ENCODE peak calls at places on chromosomes 6 and 20, in eight cellular contexts. N is GM23248, D is OCI-LY7, H is PC-9, L is PC-3, I is hepatocyte, Y is HCT116, P is Karpas-422. W is an unnamed sample.
A peak's percentile ranks its signal among the peaks of the same experiment; 100 is the strongest.

GRCh38 chr6:157652601-157653363 is 170.3 kb upstream of the SNX9 start:
- DNase-seq in P (no peak), Y (no peak), N (no peak), L (no peak), H (no peak), D (no peak), I (no peak), W (no peak)

GRCh38 chr6:37980222-37980595 is 160.7 kb downstream of the ZFAND3 start:
- DNase-seq in H (no peak), L (no peak), Y (no peak), N (no peak), D (no peak), I (no peak), P (no peak), W (no peak)

GRCh38 chr20:2403291-2404052 is 22.8 kb downstream of the TGM6 start:
- DNase-seq in P (no peak), N (no peak), L (no peak), Y (no peak), D (no peak), H (no peak), I (no peak), W (no peak)

GRCh38 chr20:7959484-7959883 is 19.2 kb upstream of the HAO1 start:
- DNase-seq in L (no peak), D (no peak), I (no peak), N (no peak), Y (no peak), P (no peak), H (no peak), W (no peak)

GRCh38 chr6:45896783-45897441 is 118.7 kb downstream of the CLIC5 start:
- DNase-seq in P (no peak), D (no peak), Y (no peak), N (peak; percentile 83), H (no peak), I (no peak), L (no peak), W (peak; percentile 63)

GRCh38 chr6:38283734-38284362 is 355.9 kb downstream of the BTBD9 start:
- DNase-seq in L (peak; percentile 98), P (no peak), Y (peak; percentile 85), D (no peak), I (no peak), N (peak; percentile 27), H (no peak), W (no peak)

GRCh38 chr20:50421356-50422340 is 88.5 kb upstream of the PTPN1 start:
- DNase-seq in H (no peak), I (no peak), N (no peak), P (no peak), Y (no peak), D (no peak), L (no peak), W (no peak)

GRCh38 chr6:105135056-105135455 is 44.8 kb downstream of the POPDC3 start:
- DNase-seq in L (peak; percentile 3), P (no peak), I (no peak), N (peak; percentile 57), Y (no peak), D (no peak), H (no peak), W (no peak)

GRCh38 chr6:27451660-27452390 is 21.1 kb downstream of the ZNF184 start:
- DNase-seq in N (no peak), L (no peak), Y (no peak), H (no peak), P (no peak), D (no peak), I (no peak), W (no peak)
- H3K9me3 ChIP-seq in N (peaks cover 10% of the 10 kb centered on the region), L (peaks cover 89% of the 10 kb centered on the region), Y (peaks cover 74% of the 10 kb centered on the region), H (peaks cover 80% of the 10 kb centered on the region), P (peaks cover 66% of the 10 kb centered on the region), D (peaks cover 86% of the 10 kb centered on the region), I (peaks cover 85% of the 10 kb centered on the region), W (peaks cover 5% of the 10 kb centered on the region)

GRCh38 chr6:29617782-29618557 is 15.0 kb downstream of the GABBR1 start:
- DNase-seq in D (peak; percentile 18), Y (no peak), H (no peak), N (no peak), I (no peak), P (peak; percentile 61), L (no peak), W (no peak)

GRCh38 chr6:29624520-29624961 is 8.4 kb downstream of the GABBR1 start:
- DNase-seq in I (no peak), L (no peak), N (no peak), Y (no peak), D (no peak), H (no peak), P (no peak), W (no peak)

GRCh38 chr6:29620629-29621028 is 12.4 kb downstream of the GABBR1 start:
- DNase-seq in D (no peak), Y (no peak), I (no peak), H (no peak), L (no peak), N (no peak), P (no peak), W (no peak)

GRCh38 chr6:29625337-29625930 is 7.5 kb downstream of the GABBR1 start:
- DNase-seq in L (no peak), I (no peak), N (no peak), H (no peak), Y (no peak), D (no peak), P (no peak), W (no peak)

DNA sequence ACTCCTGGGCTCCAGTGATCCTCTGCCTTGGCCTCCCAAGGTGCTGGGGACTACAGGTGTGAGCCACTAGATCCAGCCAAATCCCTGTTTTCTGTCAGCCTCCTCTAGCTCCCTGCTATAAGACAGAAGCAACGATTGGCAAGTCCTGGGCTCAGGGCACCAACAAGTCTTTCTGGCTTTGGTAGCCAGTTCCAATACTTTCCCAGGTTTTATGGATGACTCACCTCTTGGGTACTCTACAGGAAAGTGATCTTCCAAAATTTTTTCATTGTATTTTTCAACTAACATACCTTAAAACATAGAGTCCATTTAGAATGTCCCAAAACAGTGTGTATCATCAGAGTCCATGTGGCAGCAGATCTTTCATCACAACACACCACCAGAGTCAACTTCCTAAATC is 13.4 kb downstream of the GABBR1 start:
- DNase-seq in I (no peak), H (no peak), D (no peak), L (peak; percentile 61), Y (no peak), P (no peak), N (no peak), W (no peak)
- H3K36me3 ChIP-seq in I (no peaks in the 10 kb centered on the region), H (no peaks in the 10 kb centered on the region), D (peaks cover 7% of the 10 kb centered on the region), L (no peaks in the 10 kb centered on the region), Y (peaks cover 34% of the 10 kb centered on the region), P (no peaks in the 10 kb centered on the region), N (peaks cover 16% of the 10 kb centered on the region), W (no peaks in the 10 kb centered on the region)

DNA sequence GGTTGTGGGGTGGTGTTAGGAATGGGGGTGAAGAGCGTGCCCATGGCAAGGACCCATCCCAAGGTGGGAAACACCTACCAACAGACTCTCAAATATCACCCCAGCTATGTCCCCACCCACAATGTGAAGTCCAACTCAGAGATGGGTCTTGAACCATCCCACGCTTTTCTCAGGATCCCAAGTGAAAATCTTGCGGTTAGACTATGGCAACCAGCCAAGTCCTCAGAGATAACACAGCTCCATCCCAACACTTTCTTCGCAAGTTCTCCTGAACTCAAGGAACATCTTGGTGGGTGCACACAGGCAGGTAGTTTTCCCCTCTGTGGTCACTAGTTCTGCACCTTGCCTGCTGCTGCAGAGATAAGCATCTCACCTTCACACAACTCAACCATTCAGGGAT is 116.0 kb downstream of the CDC5L start:
- DNase-seq in N (no peak), Y (no peak), L (no peak), D (no peak), I (no peak), P (no peak), H (no peak), W (no peak)
- H3K9me2 ChIP-seq in N (no peaks in the 10 kb centered on the region), Y (no peaks in the 10 kb centered on the region), L (peaks cover 4% of the 10 kb centered on the region), D (no peaks in the 10 kb centered on the region), I (no peaks in the 10 kb centered on the region), P (no peaks in the 10 kb centered on the region), H (no peaks in the 10 kb centered on the region), W (no peaks in the 10 kb centered on the region)

DNA sequence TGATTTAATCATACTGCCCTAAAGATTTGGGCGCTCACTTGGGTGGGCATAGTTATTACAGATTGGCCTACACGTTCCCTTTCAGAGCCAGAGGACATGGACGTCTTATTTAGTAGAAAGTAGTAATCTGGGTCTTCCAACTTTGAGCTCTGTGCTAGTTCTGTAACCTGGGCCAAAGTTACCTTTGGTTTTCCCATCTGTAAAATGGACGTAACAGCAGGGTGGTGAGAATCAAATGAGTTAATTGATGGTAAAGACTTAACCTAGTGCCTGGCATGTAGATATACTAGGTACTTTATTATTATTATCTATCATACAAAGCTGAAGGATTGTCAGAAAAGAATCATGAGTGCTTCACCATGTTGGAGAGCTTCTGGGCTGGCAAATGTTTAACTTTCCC is 74.8 kb downstream of the CDYL start:
- DNase-seq in I (no peak), N (no peak), L (no peak), Y (no peak), H (no peak), P (no peak), D (no peak), W (no peak)
- H3K9me3 ChIP-seq in I (peaks cover 2% of the 10 kb centered on the region), N (no peaks in the 10 kb centered on the region), L (no peaks in the 10 kb centered on the region), Y (no peaks in the 10 kb centered on the region), H (no peaks in the 10 kb centered on the region), P (no peaks in the 10 kb centered on the region), D (no peaks in the 10 kb centered on the region), W (no peaks in the 10 kb centered on the region)

DNA sequence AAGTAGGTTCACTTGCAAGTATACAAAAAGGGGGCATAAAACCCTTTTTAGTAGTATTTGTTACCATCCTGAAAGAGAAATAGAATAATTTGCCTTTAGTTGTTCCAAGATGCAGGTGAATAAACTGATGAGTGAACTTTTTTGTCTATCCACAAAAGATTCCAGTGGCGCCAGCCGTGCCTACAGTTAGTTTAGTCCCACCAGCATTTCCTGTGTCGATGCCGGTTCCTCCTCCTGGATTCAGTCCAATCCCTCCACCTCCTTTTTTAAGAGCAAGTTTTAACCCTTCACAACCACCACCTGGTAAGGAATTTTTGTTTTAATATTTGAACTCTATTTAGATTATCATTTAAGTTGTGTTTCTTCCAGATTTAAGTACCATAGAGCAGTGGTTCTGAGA is 90.9 kb downstream of the SCAF8 start:
- DNase-seq in I (no peak), L (no peak), P (no peak), Y (no peak), H (no peak), N (no peak), D (no peak), W (no peak)
- H3K36me3 ChIP-seq in I (peaks cover 4% of the 10 kb centered on the region), L (peaks cover 47% of the 10 kb centered on the region), P (peaks cover 74% of the 10 kb centered on the region), Y (peaks cover 20% of the 10 kb centered on the region), H (peaks cover 24% of the 10 kb centered on the region), N (peaks cover 57% of the 10 kb centered on the region), D (peaks cover 92% of the 10 kb centered on the region), W (no peaks in the 10 kb centered on the region)

DNA sequence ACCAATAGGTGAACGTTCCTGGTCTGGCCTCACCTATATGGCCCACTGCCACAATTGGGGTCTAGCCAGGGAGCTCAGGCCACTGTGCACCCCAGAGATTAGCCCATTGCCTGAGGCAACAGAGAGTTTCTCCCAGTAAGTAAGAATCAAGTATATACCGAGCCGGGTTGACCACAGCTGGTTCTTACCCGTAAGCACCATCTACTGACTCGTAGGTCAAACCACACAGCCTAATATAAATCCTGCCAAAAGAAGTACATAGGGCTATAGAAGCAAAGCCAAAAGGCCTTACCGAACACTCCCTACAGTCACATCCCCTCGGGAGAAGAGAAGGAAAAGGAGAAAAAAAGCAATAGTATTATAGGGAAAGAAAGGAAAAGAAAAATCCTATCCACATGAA is 463.6 kb upstream of the GJE1 start:
- DNase-seq in N (no peak), I (no peak), D (no peak), L (no peak), H (no peak), P (no peak), Y (no peak), W (no peak)
- H3K9me2 ChIP-seq in N (no peaks in the 10 kb centered on the region), I (no peaks in the 10 kb centered on the region), D (no peaks in the 10 kb centered on the region), L (no peaks in the 10 kb centered on the region), H (no peaks in the 10 kb centered on the region), P (no peaks in the 10 kb centered on the region), Y (peaks cover 2% of the 10 kb centered on the region), W (no peaks in the 10 kb centered on the region)